ENCODE peak calls at places on chromosome 9, in six cellular contexts. One of them, this sample, is unnamed.

GRCh38 chr9:93920401-93920800 is 34.8 kb downstream of the BARX1 start:
- DNase-seq in fibroblast of mammary gland: no peak
- DNase-seq in naive thymus-derived CD4-positive, alpha-beta T cell: no peak
- DNase-seq in WTC11: no peak
- DNase-seq in activated naive CD4-positive, alpha-beta T cell treated with Interleukin-2 at 50 U/mL for 16 hours: no peak
- DNase-seq in Karpas-422: no peak
- DNase-seq in this sample: no peak

GRCh38 chr9:4620881-4621555 is 41.1 kb upstream of the PLPP6 start:
- DNase-seq in WTC11: no peak
- DNase-seq in naive thymus-derived CD4-positive, alpha-beta T cell: no peak
- DNase-seq in Karpas-422: no peak
- DNase-seq in activated naive CD4-positive, alpha-beta T cell treated with Interleukin-2 at 50 U/mL for 16 hours: no peak
- DNase-seq in fibroblast of mammary gland: peak
- DNase-seq in this sample: no peak

GRCh38 chr9:130029223-130029583 is 13.8 kb downstream of the FNBP1 start:
- DNase-seq in WTC11: no peak
- DNase-seq in Karpas-422: no peak
- DNase-seq in naive thymus-derived CD4-positive, alpha-beta T cell: no peak
- DNase-seq in fibroblast of mammary gland: no peak
- DNase-seq in activated naive CD4-positive, alpha-beta T cell treated with Interleukin-2 at 50 U/mL for 16 hours: peak
- DNase-seq in this sample: no peak

GRCh38 chr9:113319054-113319453 is 15.9 kb upstream of the RNF183 start:
- DNase-seq in Karpas-422: no peak
- DNase-seq in fibroblast of mammary gland: no peak
- DNase-seq in WTC11: no peak
- DNase-seq in activated naive CD4-positive, alpha-beta T cell treated with Interleukin-2 at 50 U/mL for 16 hours: no peak
- DNase-seq in naive thymus-derived CD4-positive, alpha-beta T cell: no peak
- DNase-seq in this sample: no peak

GRCh38 chr9:93020151-93020550 is 38.4 kb upstream of the SUSD3 start:
- DNase-seq in activated naive CD4-positive, alpha-beta T cell treated with Interleukin-2 at 50 U/mL for 16 hours: no peak
- DNase-seq in Karpas-422: no peak
- DNase-seq in fibroblast of mammary gland: no peak
- DNase-seq in naive thymus-derived CD4-positive, alpha-beta T cell: no peak
- DNase-seq in WTC11: no peak
- DNase-seq in this sample: no peak

GRCh38 chr9:125632321-125633115 is 74.5 kb downstream of the MAPKAP1 start:
- DNase-seq in Karpas-422: peak
- DNase-seq in fibroblast of mammary gland: no peak
- DNase-seq in naive thymus-derived CD4-positive, alpha-beta T cell: no peak
- DNase-seq in activated naive CD4-positive, alpha-beta T cell treated with Interleukin-2 at 50 U/mL for 16 hours: peak
- DNase-seq in WTC11: no peak
- DNase-seq in this sample: no peak

GRCh38 chr9:19431361-19432171 is 22.8 kb downstream of the ACER2 start:
- DNase-seq in activated naive CD4-positive, alpha-beta T cell treated with Interleukin-2 at 50 U/mL for 16 hours: no peak
- DNase-seq in Karpas-422: no peak
- DNase-seq in WTC11: no peak
- DNase-seq in naive thymus-derived CD4-positive, alpha-beta T cell: no peak
- DNase-seq in fibroblast of mammary gland: peak
- DNase-seq in this sample: peak

GRCh38 chr9:96009690-96010477 is 134.4 kb downstream of the ERCC6L2 start:
- DNase-seq in activated naive CD4-positive, alpha-beta T cell treated with Interleukin-2 at 50 U/mL for 16 hours: peak
- DNase-seq in WTC11: no peak
- DNase-seq in naive thymus-derived CD4-positive, alpha-beta T cell: peak
- DNase-seq in fibroblast of mammary gland: peak
- DNase-seq in Karpas-422: no peak
- DNase-seq in this sample: no peak

GRCh38 chr9:96719538-96720315 is 58.2 kb downstream of the ZNF510 start:
- DNase-seq in WTC11: peak
- DNase-seq in activated naive CD4-positive, alpha-beta T cell treated with Interleukin-2 at 50 U/mL for 16 hours: no peak
- DNase-seq in fibroblast of mammary gland: no peak
- DNase-seq in naive thymus-derived CD4-positive, alpha-beta T cell: no peak
- DNase-seq in Karpas-422: no peak
- DNase-seq in this sample: no peak

GRCh38 chr9:134659688-134660131 is 18.1 kb downstream of the COL5A1 start:
- DNase-seq in WTC11: no peak
- DNase-seq in fibroblast of mammary gland: no peak
- DNase-seq in naive thymus-derived CD4-positive, alpha-beta T cell: no peak
- DNase-seq in Karpas-422: peak
- DNase-seq in activated naive CD4-positive, alpha-beta T cell treated with Interleukin-2 at 50 U/mL for 16 hours: no peak
- DNase-seq in this sample: no peak

GRCh38 chr9:128887914-128888350 is 6.0 kb downstream of the LRRC8A start:
- DNase-seq in activated naive CD4-positive, alpha-beta T cell treated with Interleukin-2 at 50 U/mL for 16 hours: no peak
- DNase-seq in fibroblast of mammary gland: no peak
- DNase-seq in Karpas-422: no peak
- DNase-seq in WTC11: peak
- DNase-seq in naive thymus-derived CD4-positive, alpha-beta T cell: no peak
- DNase-seq in this sample: no peak

GRCh38 chr9:69130456-69131441 is 43.3 kb upstream of the TJP2 start:
- DNase-seq in activated naive CD4-positive, alpha-beta T cell treated with Interleukin-2 at 50 U/mL for 16 hours: no peak
- DNase-seq in naive thymus-derived CD4-positive, alpha-beta T cell: no peak
- DNase-seq in Karpas-422: no peak
- DNase-seq in fibroblast of mammary gland: peak
- DNase-seq in WTC11: no peak
- DNase-seq in this sample: no peak

GRCh38 chr9:3441197-3441816 is 84.5 kb downstream of the RFX3 start:
- DNase-seq in activated naive CD4-positive, alpha-beta T cell treated with Interleukin-2 at 50 U/mL for 16 hours: peak
- DNase-seq in naive thymus-derived CD4-positive, alpha-beta T cell: peak
- DNase-seq in WTC11: peak
- DNase-seq in fibroblast of mammary gland: peak
- DNase-seq in Karpas-422: peak
- DNase-seq in this sample: no peak

GRCh38 chr9:73146113-73146815 is 5.4 kb upstream of the ANXA1 start:
- DNase-seq in Karpas-422: no peak
- DNase-seq in naive thymus-derived CD4-positive, alpha-beta T cell: no peak
- DNase-seq in WTC11: no peak
- DNase-seq in fibroblast of mammary gland: no peak
- DNase-seq in activated naive CD4-positive, alpha-beta T cell treated with Interleukin-2 at 50 U/mL for 16 hours: no peak
- DNase-seq in this sample: no peak

GRCh38 chr9:35406183-35406959 is 83.5 kb upstream of the RUSC2 start:
- DNase-seq in fibroblast of mammary gland: no peak
- DNase-seq in naive thymus-derived CD4-positive, alpha-beta T cell: peak
- DNase-seq in WTC11: peak
- DNase-seq in activated naive CD4-positive, alpha-beta T cell treated with Interleukin-2 at 50 U/mL for 16 hours: peak
- DNase-seq in Karpas-422: no peak
- DNase-seq in this sample: no peak

GRCh38 chr9:85484235-85484634 is 257.5 kb downstream of the AGTPBP1 start:
- DNase-seq in activated naive CD4-positive, alpha-beta T cell treated with Interleukin-2 at 50 U/mL for 16 hours: no peak
- DNase-seq in WTC11: no peak
- DNase-seq in naive thymus-derived CD4-positive, alpha-beta T cell: no peak
- DNase-seq in Karpas-422: no peak
- DNase-seq in fibroblast of mammary gland: no peak
- DNase-seq in this sample: no peak

GRCh38 chr9:137271696-137272076 is 5.8 kb upstream of the TOR4A start:
- DNase-seq in Karpas-422: no peak
- DNase-seq in activated naive CD4-positive, alpha-beta T cell treated with Interleukin-2 at 50 U/mL for 16 hours: no peak
- DNase-seq in fibroblast of mammary gland: no peak
- DNase-seq in WTC11: no peak
- DNase-seq in naive thymus-derived CD4-positive, alpha-beta T cell: no peak
- DNase-seq in this sample: no peak

GRCh38 chr9:16030513-16031185 is 477.8 kb downstream of the CCDC171 start:
- DNase-seq in Karpas-422: no peak
- DNase-seq in WTC11: no peak
- DNase-seq in activated naive CD4-positive, alpha-beta T cell treated with Interleukin-2 at 50 U/mL for 16 hours: no peak
- DNase-seq in naive thymus-derived CD4-positive, alpha-beta T cell: no peak
- DNase-seq in fibroblast of mammary gland: peak
- DNase-seq in this sample: no peak

GRCh38 chr9:127805620-127806019 is 2.9 kb downstream of the FPGS start:
- DNase-seq in naive thymus-derived CD4-positive, alpha-beta T cell: no peak
- DNase-seq in fibroblast of mammary gland: peak
- DNase-seq in WTC11: peak
- DNase-seq in activated naive CD4-positive, alpha-beta T cell treated with Interleukin-2 at 50 U/mL for 16 hours: peak
- DNase-seq in Karpas-422: no peak
- DNase-seq in this sample: no peak

GRCh38 chr9:91951944-91952520 is 2.0 kb upstream of the ROR2 start:
- DNase-seq in fibroblast of mammary gland: peak
- DNase-seq in Karpas-422: no peak
- DNase-seq in naive thymus-derived CD4-positive, alpha-beta T cell: no peak
- DNase-seq in WTC11: no peak
- DNase-seq in activated naive CD4-positive, alpha-beta T cell treated with Interleukin-2 at 50 U/mL for 16 hours: no peak
- DNase-seq in this sample: no peak

GRCh38 chr9:97553841-97554240 is 52.4 kb downstream of the TMOD1 start:
- DNase-seq in naive thymus-derived CD4-positive, alpha-beta T cell: no peak
- DNase-seq in WTC11: no peak
- DNase-seq in activated naive CD4-positive, alpha-beta T cell treated with Interleukin-2 at 50 U/mL for 16 hours: no peak
- DNase-seq in Karpas-422: no peak
- DNase-seq in fibroblast of mammary gland: no peak
- DNase-seq in this sample: no peak

GRCh38 chr9:133552236-133552635 is 17.7 kb downstream of the ADAMTSL2 start:
- DNase-seq in WTC11: no peak
- DNase-seq in Karpas-422: no peak
- DNase-seq in fibroblast of mammary gland: no peak
- DNase-seq in naive thymus-derived CD4-positive, alpha-beta T cell: no peak
- DNase-seq in activated naive CD4-positive, alpha-beta T cell treated with Interleukin-2 at 50 U/mL for 16 hours: no peak
- DNase-seq in this sample: no peak

GRCh38 chr9:131627846-131628820 is 82.8 kb downstream of the PRRT1B start:
- DNase-seq in Karpas-422: no peak
- DNase-seq in activated naive CD4-positive, alpha-beta T cell treated with Interleukin-2 at 50 U/mL for 16 hours: peak
- DNase-seq in fibroblast of mammary gland: peak
- DNase-seq in naive thymus-derived CD4-positive, alpha-beta T cell: peak
- DNase-seq in WTC11: no peak
- DNase-seq in this sample: peak

This sample was measured in Right ventricle myocardium inferior.